ENCODE peak calls at places on chromosomes 2 and 18, in seven cellular contexts. U is tibial artery, A is right atrium auricular region, I is K562, M is neural progenitor cell, N is IMR-90, W is gastrocnemius medialis. B is an unnamed sample.

GRCh38 chr18:34595673-34596072 is 114.4 kb upstream of the DTNA start:
- DNase-seq in U (no peak), A (no peak), W (peak; percentile 47), M (peak; percentile 40), I (no peak), N (peak; percentile 41), B (no peak)

GRCh38 chr2:197972587-197972986 is 168.2 kb downstream of the PLCL1 start:
- DNase-seq in N (no peak), M (no peak), A (no peak), U (no peak), W (no peak), I (no peak), B (no peak)

GRCh38 chr2:95351080-95351915 is 51.2 kb upstream of the FAHD2A start:
- DNase-seq in N (no peak), M (no peak), W (no peak), I (no peak), A (no peak), U (peak; percentile 19), B (no peak)

GRCh38 chr2:171319164-171319810 is 114.5 kb downstream of the METTL8 start:
- DNase-seq in N (peak; percentile 68), U (no peak), I (no peak), W (no peak), M (peak; percentile 13), A (no peak), B (peak; percentile 64)

GRCh38 chr2:24435391-24436316 is 55.4 kb upstream of the NCOA1 start:
- DNase-seq in A (peak; percentile 83), N (peak; percentile 65), W (peak; percentile 91), M (peak; percentile 44), U (peak; percentile 84), I (no peak), B (no peak)

GRCh38 chr2:26298638-26299393 is 47.1 kb upstream of the SELENOI start:
- DNase-seq in U (peak; percentile 62), I (no peak), N (peak; percentile 48), W (no peak), A (peak; percentile 69), M (peak; percentile 49), B (no peak)

GRCh38 chr2:150675807-150676206 is 188.3 kb upstream of the RND3 start:
- DNase-seq in U (no peak), N (no peak), M (no peak), W (no peak), I (no peak), A (no peak), B (no peak)

GRCh38 chr2:86254576-86255538 is 55.6 kb downstream of the MRPL35 start:
- DNase-seq in N (no peak), U (no peak), M (no peak), A (no peak), I (no peak), W (no peak), B (no peak)

GRCh38 chr2:61504949-61505348 is 33.2 kb downstream of the XPO1 start:
- DNase-seq in N (no peak), A (no peak), W (no peak), M (no peak), I (no peak), U (no peak), B (no peak)

GRCh38 chr18:65287642-65288041 is 463.2 kb upstream of the CDH7 start:
- DNase-seq in U (no peak), N (no peak), M (no peak), I (no peak), A (no peak), W (no peak), B (no peak)

GRCh38 chr2:57987835-57988573 is 58.6 kb upstream of the VRK2 start:
- DNase-seq in I (no peak), N (no peak), W (no peak), M (no peak), U (no peak), A (no peak), B (no peak)

GRCh38 chr2:217887841-217888665 is 114.7 kb downstream of the TNS1 start:
- DNase-seq in A (peak; percentile 90), U (peak; percentile 64), M (no peak), N (peak; percentile 21), I (peak; percentile 18), W (no peak), B (no peak)

GRCh38 chr2:19351914-19352697 is 6.3 kb downstream of the OSR1 start:
- DNase-seq in M (peak; percentile 54), W (no peak), I (no peak), A (no peak), U (no peak), N (no peak), B (no peak)

GRCh38 chr2:161223139-161223732 is 63.0 kb downstream of the TANK start:
- DNase-seq in U (no peak), W (no peak), A (no peak), N (peak; percentile 64), M (peak; percentile 27), I (peak; percentile 58), B (peak; percentile 52)

GRCh38 chr2:50748652-50749174 is 283.2 kb downstream of the NRXN1 start:
- DNase-seq in I (no peak), M (no peak), A (no peak), N (peak; percentile 2), W (no peak), U (no peak), B (no peak)

GRCh38 chr2:219918929-219919328 is 291.5 kb downstream of the SLC4A3 start:
- DNase-seq in A (no peak), U (no peak), W (no peak), M (no peak), I (no peak), N (no peak), B (no peak)

GRCh38 chr2:71713581-71714580 is 260.5 kb downstream of the DYSF start:
- DNase-seq in M (no peak), W (peak; percentile 59), N (peak; percentile 39), A (peak; percentile 68), U (peak; percentile 42), I (no peak), B (no peak)

GRCh38 chr18:46199515-46200147 is 95.4 kb downstream of the HAUS1 start:
- DNase-seq in M (no peak), N (peak; percentile 86), I (peak; percentile 54), U (no peak), W (no peak), A (no peak), B (no peak)

GRCh38 chr2:105330681-105331375 is 1.3 kb upstream of the TGFBRAP1 start:
- DNase-seq in A (no peak), I (peak; percentile 58), U (no peak), M (no peak), N (no peak), W (no peak), B (no peak)

GRCh38 chr2:221202431-221202830 is 369.7 kb downstream of the EPHA4 start:
- DNase-seq in U (no peak), I (no peak), N (no peak), M (no peak), A (no peak), W (no peak), B (peak; percentile 21)

GRCh38 chr2:85754313-85755095 is 713 bp downstream of the ATOH8 start:
- DNase-seq in W (no peak), U (no peak), I (no peak), A (no peak), M (peak; percentile 86), N (peak; percentile 39), B (no peak)

GRCh38 chr2:176114120-176114929 is 2.3 kb upstream of the HOXD10 start:
- DNase-seq in W (no peak), N (no peak), I (no peak), A (no peak), M (no peak), U (no peak), B (no peak)

GRCh38 chr2:159856760-159857159 is 58.8 kb upstream of the CD302 start:
- DNase-seq in U (no peak), W (no peak), A (no peak), I (no peak), N (no peak), M (peak; percentile 57), B (no peak)

GRCh38 chr2:219736196-219736595 is 108.8 kb downstream of the SLC4A3 start:
- DNase-seq in W (no peak), I (peak; percentile 43), A (no peak), U (no peak), N (peak; percentile 81), M (peak; percentile 81), B (peak; percentile 37)

GRCh38 chr2:238912916-238913875 is 65.3 kb downstream of the TWIST2 start:
- DNase-seq in I (no peak), W (no peak), U (peak; percentile 11), A (no peak), M (no peak), N (no peak), B (no peak)

GRCh38 chr2:232204457-232204931 is 174.1 kb upstream of the ALPP start:
- DNase-seq in W (no peak), M (peak; percentile 6), U (no peak), N (no peak), A (no peak), I (no peak), B (no peak)

GRCh38 chr2:32330136-32330535 is 26.7 kb upstream of the BIRC6 start:
- DNase-seq in W (no peak), A (no peak), U (no peak), M (no peak), N (peak; percentile 20), I (no peak), B (no peak)

GRCh38 chr2:239745790-239746308 is 279.3 kb downstream of the NDUFA10 start:
- DNase-seq in M (peak; percentile 36), W (no peak), U (no peak), N (no peak), I (no peak), A (no peak), B (no peak)

GRCh38 chr2:79788952-79789612 is 276.2 kb downstream of the CTNNA2 start:
- DNase-seq in M (no peak), I (no peak), A (no peak), U (no peak), W (no peak), N (no peak), B (no peak)

GRCh38 chr2:38146302-38146916 is 70.5 kb upstream of the CYP1B1 start:
- DNase-seq in W (no peak), A (no peak), I (peak; percentile 71), N (peak; percentile 95), U (peak; percentile 41), M (no peak), B (no peak)

GRCh38 chr2:5077479-5078089 is 614.6 kb upstream of the SOX11 start:
- DNase-seq in N (no peak), A (no peak), I (no peak), W (no peak), U (no peak), M (no peak), B (no peak)
- H3K9me3 ChIP-seq in N (peaks cover 16% of the 10 kb centered on the region), A (no peaks in the 10 kb centered on the region), I (peaks cover 2% of the 10 kb centered on the region), W (no peaks in the 10 kb centered on the region), U (no peaks in the 10 kb centered on the region), M (no peaks in the 10 kb centered on the region), B (no peaks in the 10 kb centered on the region)

GRCh38 chr2:7748717-7749415 is 831.7 kb downstream of the RNF144A start:
- DNase-seq in N (peak; percentile 3), A (no peak), M (no peak), W (no peak), U (no peak), I (no peak), B (no peak)
- H3K4me1 ChIP-seq in N (no peaks in the 10 kb centered on the region), A (no peaks in the 10 kb centered on the region), M (no peaks in the 10 kb centered on the region), W (no peaks in the 10 kb centered on the region), U (no peaks in the 10 kb centered on the region), I (no peaks in the 10 kb centered on the region), B (no peaks in the 10 kb centered on the region)

GRCh38 chr2:223057545-223057944 is 5.6 kb downstream of the KCNE4 start:
- DNase-seq in W (no peak), I (peak; percentile 25), U (no peak), A (no peak), M (no peak), N (no peak), B (no peak)
- TF ChIP-seq CTCF in W (no peak), I (no peak), U (no peak), A (no peak), M (no peak), N (no peak), B (no peak)

GRCh38 chr2:77831068-77831467 is 308.9 kb upstream of the LRRTM4 start:
- DNase-seq in M (no peak), A (no peak), I (no peak), W (no peak), N (no peak), U (no peak), B (no peak)
- H3K9me3 ChIP-seq in M (peaks cover 13% of the 10 kb centered on the region), A (peaks cover 22% of the 10 kb centered on the region), I (no peaks in the 10 kb centered on the region), W (no peaks in the 10 kb centered on the region), N (peaks cover 16% of the 10 kb centered on the region), U (no peaks in the 10 kb centered on the region), B (peaks cover 14% of the 10 kb centered on the region)